ENCODE peak calls at places on chromosomes 2 and 18, in six cellular contexts. A is H54; K is amniotic stem cell; H is activated T-cell treated with anti-CD3 and anti-CD28 coated beads, Interleukin-2, amount 50 U/mL, for 72 hours; O is activated CD4-positive, alpha-beta T cell treated with anti-CD3 and anti-CD28 coated beads, Interleukin-2, amount 50 U/mL, for 48 hours; T is stimulated activated CD8-positive, alpha-beta memory T cell treated with anti-CD3 and anti-CD28 coated beads, Interleukin-12 subunit alpha, Interleukin-12 subunit beta, amount 100 ng/mL, for 4 hours. Z is an unnamed sample.

GRCh38 chr2:50221106-50221505 is 810.8 kb downstream of the NRXN1 start:
- DNase-seq in A (no peak), K (no peak), H (no peak), O (no peak), T (no peak), Z (no peak)

GRCh38 chr2:239544141-239544800 is 143.5 kb upstream of the HDAC4 start:
- DNase-seq in A (no peak), K (no peak), H (no peak), O (no peak), T (no peak), Z (no peak)

GRCh38 chr18:48791636-48792105 is 159.1 kb downstream of the SMAD7 start:
- DNase-seq in A (no peak), K (no peak), H (no peak), O (no peak), T (no peak), Z (peak; percentile 12)

GRCh38 chr2:141796449-141796848 is 334.4 kb downstream of the LRP1B start:
- DNase-seq in A (no peak), K (no peak), H (no peak), O (no peak), T (no peak), Z (no peak)

GRCh38 chr2:99488999-99489757 is 639 bp downstream of the REV1 start:
- DNase-seq in A (peak; percentile 44), K (no peak), H (peak; percentile 63), O (peak; percentile 41), T (peak; percentile 32), Z (no peak)

GRCh38 chr2:19059076-19059475 is 299.3 kb downstream of the OSR1 start:
- DNase-seq in A (no peak), K (no peak), H (no peak), O (no peak), T (no peak), Z (no peak)

GRCh38 chr18:34789768-34790344 is 79.8 kb downstream of the DTNA start:
- DNase-seq in A (no peak), K (no peak), H (no peak), O (no peak), T (no peak), Z (no peak)

GRCh38 chr2:161136696-161137324 is 23.4 kb upstream of the TANK start:
- DNase-seq in A (no peak), K (no peak), H (peak; percentile 44), O (no peak), T (no peak), Z (no peak)

GRCh38 chr2:70596739-70597138 is 43.1 kb upstream of the TGFA start:
- DNase-seq in A (peak; percentile 25), K (no peak), H (no peak), O (no peak), T (no peak), Z (no peak)

GRCh38 chr2:42337356-42337820 is 23.6 kb downstream of the COX7A2L start:
- DNase-seq in A (no peak), K (no peak), H (no peak), O (no peak), T (no peak), Z (no peak)

GRCh38 chr2:25286723-25287483 is 54.8 kb downstream of the DNMT3A start:
- DNase-seq in A (no peak), K (no peak), H (no peak), O (no peak), T (no peak), Z (no peak)

GRCh38 chr2:131094655-131095281 is 1.5 kb upstream of the FAM168B start:
- DNase-seq in A (no peak), K (no peak), H (no peak), O (no peak), T (no peak), Z (no peak)

GRCh38 chr2:236505648-236506047 is 64.0 kb upstream of the ACKR3 start:
- DNase-seq in A (no peak), K (no peak), H (no peak), O (no peak), T (no peak), Z (no peak)

GRCh38 chr2:3492951-3493609 is 26.3 kb downstream of the ADI1 start:
- DNase-seq in A (no peak), K (peak; percentile 38), H (no peak), O (no peak), T (no peak), Z (no peak)

GRCh38 chr2:12684471-12684936 is 32.2 kb upstream of the TRIB2 start:
- DNase-seq in A (no peak), K (no peak), H (no peak), O (no peak), T (no peak), Z (no peak)

GRCh38 chr2:162092656-162093556 is 18.9 kb upstream of the DPP4 start:
- DNase-seq in A (no peak), K (no peak), H (no peak), O (no peak), T (no peak), Z (no peak)

GRCh38 chr18:62876828-62877227 is 161.5 kb downstream of the PHLPP1 start:
- DNase-seq in A (no peak), K (no peak), H (no peak), O (no peak), T (no peak), Z (no peak)

GRCh38 chr2:3101704-3102055 is 275.9 kb downstream of the EIPR1 start:
- DNase-seq in A (no peak), K (no peak), H (no peak), O (no peak), T (no peak), Z (no peak)

GRCh38 chr2:235140801-235141081 is 188.9 kb downstream of the SH3BP4 start:
- DNase-seq in A (no peak), K (no peak), H (no peak), O (no peak), T (no peak), Z (no peak)

GRCh38 chr2:96869824-96870630 is at the start of gene SEMA4C:
- DNase-seq in A (peak; percentile 50), K (no peak), H (peak; percentile 65), O (peak; percentile 47), T (peak; percentile 56), Z (peak; percentile 56)

GRCh38 chr2:203453858-203454451 is 81.1 kb downstream of the RAPH1 start:
- DNase-seq in A (peak; percentile 15), K (peak; percentile 34), H (peak; percentile 34), O (peak; percentile 11), T (no peak), Z (no peak)

GRCh38 chr2:71070294-71071025 is 2.0 kb downstream of the NAGK start:
- DNase-seq in A (no peak), K (no peak), H (no peak), O (no peak), T (no peak), Z (no peak)

GRCh38 chr2:177759443-177759842 is 313.1 kb downstream of the PDE11A start:
- DNase-seq in A (no peak), K (no peak), H (no peak), O (no peak), T (no peak), Z (no peak)

GRCh38 chr2:47230418-47230817 is 75.3 kb upstream of the STPG4 start:
- DNase-seq in A (no peak), K (no peak), H (no peak), O (no peak), T (no peak), Z (no peak)

GRCh38 chr2:111706481-111707001 is 177.5 kb downstream of the ANAPC1 start:
- DNase-seq in A (no peak), K (no peak), H (no peak), O (no peak), T (no peak), Z (no peak)

GRCh38 chr2:43293744-43294695 is 67.6 kb upstream of the ZFP36L2 start:
- DNase-seq in A (peak; percentile 90), K (peak; percentile 93), H (peak; percentile 76), O (peak; percentile 17), T (no peak), Z (no peak)

GRCh38 chr2:9905413-9905812 is 46.1 kb upstream of the GRHL1 start:
- DNase-seq in A (no peak), K (no peak), H (no peak), O (no peak), T (no peak), Z (no peak)

GRCh38 chr2:46257476-46257875 is 39.7 kb upstream of the EPAS1 start:
- DNase-seq in A (no peak), K (no peak), H (no peak), O (no peak), T (no peak), Z (no peak)

GRCh38 chr2:26628561-26629345 is 12.4 kb downstream of the CIB4 start:
- DNase-seq in A (no peak), K (no peak), H (no peak), O (no peak), T (no peak), Z (no peak)

GRCh38 chr2:231000211-231000904 is 4.4 kb downstream of the SPATA3 start:
- DNase-seq in A (no peak), K (no peak), H (no peak), O (no peak), T (no peak), Z (no peak)

GRCh38 chr2:201357216-201357615 is at the start of gene FLACC1:
- DNase-seq in A (peak; percentile 51), K (peak; percentile 41), H (no peak), O (no peak), T (no peak), Z (no peak)